ENCODE peak calls at places on chromosome 7, in nine cellular contexts. J, W, Z, B, A, T, C, V and Y are unnamed samples. For H3K36me3, the result is how much of the 10 kb centered on the place peaks cover.

GRCh38 chr7:128946936-128947830 is 9.5 kb downstream of the IRF5 start:
- DNase-seq in J (no peak), W (no peak), Z (peak), B (no peak), A (no peak), T (no peak), C (no peak), V (peak), Y (no peak)

GRCh38 chr7:69109879-69110278 is 488.4 kb upstream of the AUTS2 start:
- DNase-seq in J (no peak), W (no peak), Z (no peak), B (no peak), A (no peak), T (no peak), C (no peak), V (no peak), Y (no peak)

GRCh38 chr7:14368285-14368684 is 378.8 kb upstream of the ETV1 start:
- DNase-seq in J (no peak), W (no peak), Z (no peak), B (no peak), A (no peak), T (no peak), C (no peak), V (no peak), Y (no peak)

GRCh38 chr7:151312356-151312755 is 29.3 kb upstream of the NUB1 start:
- DNase-seq in J (no peak), W (no peak), Z (no peak), B (no peak), A (no peak), T (no peak), C (no peak), V (no peak), Y (no peak)

GRCh38 chr7:70836279-70836678 is 295.7 kb upstream of the GALNT17 start:
- DNase-seq in J (no peak), W (no peak), Z (no peak), B (no peak), A (no peak), T (no peak), C (no peak), V (no peak), Y (no peak)

GRCh38 chr7:7816084-7816483 is 97.7 kb upstream of the RPA3 start:
- DNase-seq in J (no peak), W (no peak), Z (no peak), B (no peak), A (no peak), T (no peak), C (no peak), V (no peak), Y (no peak)

GRCh38 chr7:15643000-15643705 is 43.3 kb downstream of the MEOX2 start:
- DNase-seq in J (no peak), W (no peak), Z (no peak), B (no peak), A (no peak), T (no peak), C (no peak), V (peak), Y (no peak)

GRCh38 chr7:37987732-37988131 is 67.3 kb downstream of the EPDR1 start:
- DNase-seq in J (no peak), W (no peak), Z (no peak), B (no peak), A (no peak), T (no peak), C (no peak), V (no peak), Y (no peak)

GRCh38 chr7:158508802-158509385 is 78.7 kb downstream of the PTPRN2 start:
- DNase-seq in J (no peak), W (no peak), Z (no peak), B (no peak), A (no peak), T (no peak), C (no peak), V (no peak), Y (no peak)

GRCh38 chr7:77569514-77570232 is 32.6 kb downstream of the PTPN12 start:
- DNase-seq in J (no peak), W (peak), Z (no peak), B (peak), A (no peak), T (no peak), C (no peak), V (no peak), Y (no peak)

GRCh38 chr7:44824894-44825526 is 22.9 kb downstream of the H2AZ2 start:
- DNase-seq in J (no peak), W (no peak), Z (no peak), B (no peak), A (no peak), T (no peak), C (no peak), V (no peak), Y (no peak)

GRCh38 chr7:42931447-42931833 is 534 bp downstream of the PSMA2 start:
- DNase-seq in J (no peak), W (no peak), Z (no peak), B (no peak), A (no peak), T (no peak), C (no peak), V (no peak), Y (no peak)

GRCh38 chr7:42222119-42222518 is 14.9 kb downstream of the GLI3 start:
- DNase-seq in J (no peak), W (no peak), Z (no peak), B (no peak), A (no peak), T (no peak), C (no peak), V (peak), Y (no peak)

GRCh38 chr7:157579425-157579824 is 242.6 kb downstream of the DNAJB6 start:
- DNase-seq in J (no peak), W (no peak), Z (no peak), B (no peak), A (no peak), T (no peak), C (no peak), V (no peak), Y (no peak)

GRCh38 chr7:108290344-108291134 is 160.4 kb upstream of the LAMB4 start:
- DNase-seq in J (no peak), W (no peak), Z (no peak), B (no peak), A (no peak), T (no peak), C (no peak), V (no peak), Y (no peak)

GRCh38 chr7:15765753-15766152 is 79.3 kb upstream of the MEOX2 start:
- DNase-seq in J (no peak), W (no peak), Z (no peak), B (peak), A (no peak), T (no peak), C (no peak), V (no peak), Y (no peak)

GRCh38 chr7:76220185-76221057 is 18.7 kb downstream of the SRRM3 start:
- DNase-seq in J (peak), W (peak), Z (no peak), B (no peak), A (no peak), T (no peak), C (no peak), V (peak), Y (no peak)

GRCh38 chr7:157689269-157690057 is 352.7 kb downstream of the DNAJB6 start:
- DNase-seq in J (peak), W (no peak), Z (no peak), B (no peak), A (no peak), T (no peak), C (no peak), V (peak), Y (no peak)

GRCh38 chr7:636396-636795 is 90.1 kb upstream of the DNAAF5 start:
- DNase-seq in J (no peak), W (peak), Z (no peak), B (no peak), A (no peak), T (no peak), C (no peak), V (peak), Y (peak)

GRCh38 chr7:13949450-13949849 is 40.0 kb downstream of the ETV1 start:
- DNase-seq in J (no peak), W (no peak), Z (no peak), B (no peak), A (no peak), T (no peak), C (no peak), V (no peak), Y (no peak)

GRCh38 chr7:128692623-128693270 is 20.7 kb downstream of the GARIN1A start:
- DNase-seq in J (no peak), W (no peak), Z (no peak), B (no peak), A (no peak), T (no peak), C (no peak), V (no peak), Y (no peak)

GRCh38 chr7:106774768-106775551 is 90.1 kb upstream of the PIK3CG start:
- DNase-seq in J (no peak), W (peak), Z (no peak), B (peak), A (no peak), T (no peak), C (no peak), V (peak), Y (no peak)

GRCh38 chr7:100577103-100577502 is 3.4 kb upstream of the SAP25 start:
- DNase-seq in J (no peak), W (no peak), Z (no peak), B (no peak), A (no peak), T (no peak), C (no peak), V (no peak), Y (no peak)
- H3K36me3 ChIP-seq in J (under half), W (half or more), Z (half or more), B (under half), A (half or more), T (half or more), C (half or more), V (under half), Y (half or more)

GRCh38 chr7:134693256-134693655 is 46.6 kb downstream of the BPGM start:
- DNase-seq in J (no peak), W (peak), Z (no peak), B (no peak), A (no peak), T (no peak), C (no peak), V (no peak), Y (no peak)
- H3K27ac ChIP-seq in J (no peak), W (peak), Z (no peak), B (no peak), A (no peak), T (no peak), C (no peak), V (no peak), Y (no peak)

GRCh38 chr7:47549916-47550315 is 32.0 kb downstream of the TNS3 start:
- DNase-seq in J (no peak), W (no peak), Z (no peak), B (no peak), A (no peak), T (no peak), C (no peak), V (no peak), Y (no peak)
- H3K36me3 ChIP-seq in J (under half), W (under half), Z (under half), B (under half), A (under half), T (under half), C (under half), V (under half), Y (under half)

DNA sequence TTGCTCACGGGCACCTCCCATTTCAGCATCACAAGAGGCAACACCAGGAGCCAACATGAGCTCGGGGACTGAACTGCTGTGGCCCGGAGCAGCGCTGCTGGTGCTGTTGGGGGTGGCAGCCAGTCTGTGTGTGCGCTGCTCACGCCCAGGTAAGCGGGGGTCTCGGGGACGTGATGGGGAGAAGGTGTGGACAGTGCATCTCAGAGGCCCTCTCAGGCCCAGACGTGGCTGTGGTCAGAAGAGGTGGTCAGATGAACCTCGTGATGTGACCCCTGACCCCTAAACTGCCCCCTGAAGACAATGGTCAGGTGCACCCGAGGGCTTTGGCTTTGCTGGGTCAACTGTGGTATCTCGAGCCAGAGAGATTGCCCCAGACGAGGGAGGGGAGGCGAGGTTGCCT is 6.1 kb downstream of the LAT2 start:
- DNase-seq in J (no peak), W (no peak), Z (no peak), B (no peak), A (no peak), T (no peak), C (no peak), V (no peak), Y (no peak)
- H3K27ac ChIP-seq in J (no peak), W (no peak), Z (no peak), B (no peak), A (no peak), T (no peak), C (no peak), V (no peak), Y (no peak)